ENCODE peak calls at places on chromosomes 6 and 20, in nine cellular contexts. One of them, this sample, is unnamed.

GRCh38 chr6:68777956-68778355 is 142.9 kb downstream of the ADGRB3 start:
- DNase-seq in BJ: no peak
- DNase-seq in IMR-90: peak
- DNase-seq in AG04449: no peak
- DNase-seq in spleen: no peak
- DNase-seq in left ventricle myocardium inferior: no peak
- DNase-seq in WERI-Rb-1: no peak
- DNase-seq in fibroblast of the aortic adventitia: peak
- DNase-seq in sigmoid colon: no peak
- DNase-seq in this sample: no peak

GRCh38 chr20:13113731-13114130 is 105.0 kb downstream of the SPTLC3 start:
- DNase-seq in WERI-Rb-1: no peak
- DNase-seq in sigmoid colon: no peak
- DNase-seq in IMR-90: no peak
- DNase-seq in spleen: no peak
- DNase-seq in left ventricle myocardium inferior: no peak
- DNase-seq in AG04449: no peak
- DNase-seq in fibroblast of the aortic adventitia: no peak
- DNase-seq in BJ: no peak
- DNase-seq in this sample: no peak

GRCh38 chr6:108961985-108962384 is 113.8 kb downstream of the ARMC2 start:
- DNase-seq in IMR-90: peak
- DNase-seq in BJ: no peak
- DNase-seq in AG04449: no peak
- DNase-seq in WERI-Rb-1: no peak
- DNase-seq in fibroblast of the aortic adventitia: peak
- DNase-seq in left ventricle myocardium inferior: no peak
- DNase-seq in sigmoid colon: no peak
- DNase-seq in spleen: no peak
- DNase-seq in this sample: no peak

GRCh38 chr20:573414-574296 is 30.1 kb upstream of the CSNK2A1 start:
- DNase-seq in BJ: no peak
- DNase-seq in AG04449: no peak
- DNase-seq in WERI-Rb-1: no peak
- DNase-seq in fibroblast of the aortic adventitia: no peak
- DNase-seq in spleen: no peak
- DNase-seq in sigmoid colon: no peak
- DNase-seq in IMR-90: no peak
- DNase-seq in left ventricle myocardium inferior: no peak
- DNase-seq in this sample: no peak

GRCh38 chr6:42403415-42403814 is 48.3 kb downstream of the TRERF1 start:
- DNase-seq in AG04449: no peak
- DNase-seq in WERI-Rb-1: no peak
- DNase-seq in BJ: no peak
- DNase-seq in spleen: no peak
- DNase-seq in sigmoid colon: no peak
- DNase-seq in left ventricle myocardium inferior: no peak
- DNase-seq in IMR-90: peak
- DNase-seq in fibroblast of the aortic adventitia: peak
- DNase-seq in this sample: no peak

GRCh38 chr20:20003088-20003954 is 13.8 kb upstream of the NAA20 start:
- DNase-seq in fibroblast of the aortic adventitia: peak
- DNase-seq in IMR-90: peak
- DNase-seq in AG04449: no peak
- DNase-seq in sigmoid colon: peak
- DNase-seq in spleen: no peak
- DNase-seq in WERI-Rb-1: no peak
- DNase-seq in left ventricle myocardium inferior: no peak
- DNase-seq in BJ: no peak
- DNase-seq in this sample: no peak

GRCh38 chr6:137913996-137914529 is 47.0 kb downstream of the TNFAIP3 start:
- DNase-seq in AG04449: no peak
- DNase-seq in WERI-Rb-1: no peak
- DNase-seq in fibroblast of the aortic adventitia: no peak
- DNase-seq in IMR-90: no peak
- DNase-seq in spleen: no peak
- DNase-seq in sigmoid colon: no peak
- DNase-seq in BJ: no peak
- DNase-seq in left ventricle myocardium inferior: no peak
- DNase-seq in this sample: no peak

GRCh38 chr6:30508890-30509736 is 19.8 kb downstream of the HLA-E start:
- DNase-seq in sigmoid colon: no peak
- DNase-seq in left ventricle myocardium inferior: no peak
- DNase-seq in fibroblast of the aortic adventitia: peak
- DNase-seq in spleen: no peak
- DNase-seq in WERI-Rb-1: no peak
- DNase-seq in BJ: no peak
- DNase-seq in AG04449: no peak
- DNase-seq in IMR-90: peak
- DNase-seq in this sample: no peak

GRCh38 chr6:12160350-12160749 is 129.8 kb upstream of the EDN1 start:
- DNase-seq in spleen: no peak
- DNase-seq in sigmoid colon: peak
- DNase-seq in BJ: no peak
- DNase-seq in IMR-90: peak
- DNase-seq in AG04449: no peak
- DNase-seq in WERI-Rb-1: no peak
- DNase-seq in fibroblast of the aortic adventitia: peak
- DNase-seq in left ventricle myocardium inferior: no peak
- DNase-seq in this sample: no peak

GRCh38 chr20:15865553-15865952 is 707.7 kb downstream of the KIF16B start:
- DNase-seq in spleen: no peak
- DNase-seq in fibroblast of the aortic adventitia: no peak
- DNase-seq in sigmoid colon: no peak
- DNase-seq in IMR-90: no peak
- DNase-seq in left ventricle myocardium inferior: no peak
- DNase-seq in BJ: no peak
- DNase-seq in WERI-Rb-1: no peak
- DNase-seq in AG04449: no peak
- DNase-seq in this sample: no peak

GRCh38 chr20:11814276-11814675 is 103.4 kb upstream of the BTBD3 start:
- DNase-seq in IMR-90: peak
- DNase-seq in WERI-Rb-1: no peak
- DNase-seq in AG04449: peak
- DNase-seq in left ventricle myocardium inferior: no peak
- DNase-seq in BJ: no peak
- DNase-seq in spleen: no peak
- DNase-seq in fibroblast of the aortic adventitia: peak
- DNase-seq in sigmoid colon: no peak
- DNase-seq in this sample: no peak

GRCh38 chr6:143092768-143093167 is 32.1 kb downstream of the AIG1 start:
- DNase-seq in spleen: no peak
- DNase-seq in fibroblast of the aortic adventitia: no peak
- DNase-seq in sigmoid colon: no peak
- DNase-seq in IMR-90: no peak
- DNase-seq in left ventricle myocardium inferior: no peak
- DNase-seq in WERI-Rb-1: no peak
- DNase-seq in AG04449: no peak
- DNase-seq in BJ: no peak
- DNase-seq in this sample: no peak

GRCh38 chr20:10263385-10264165 is 44.9 kb downstream of the SNAP25 start:
- DNase-seq in IMR-90: peak
- DNase-seq in WERI-Rb-1: no peak
- DNase-seq in sigmoid colon: no peak
- DNase-seq in BJ: no peak
- DNase-seq in spleen: no peak
- DNase-seq in left ventricle myocardium inferior: no peak
- DNase-seq in fibroblast of the aortic adventitia: no peak
- DNase-seq in AG04449: no peak
- DNase-seq in this sample: no peak

GRCh38 chr6:139519571-139520031 is 145.2 kb upstream of the CITED2 start:
- DNase-seq in IMR-90: peak
- DNase-seq in AG04449: no peak
- DNase-seq in sigmoid colon: no peak
- DNase-seq in left ventricle myocardium inferior: no peak
- DNase-seq in spleen: no peak
- DNase-seq in fibroblast of the aortic adventitia: peak
- DNase-seq in WERI-Rb-1: no peak
- DNase-seq in BJ: peak
- DNase-seq in this sample: no peak

GRCh38 chr20:35991142-35991771 is 22.9 kb downstream of the CNBD2 start:
- DNase-seq in left ventricle myocardium inferior: no peak
- DNase-seq in sigmoid colon: no peak
- DNase-seq in IMR-90: peak
- DNase-seq in spleen: peak
- DNase-seq in AG04449: no peak
- DNase-seq in fibroblast of the aortic adventitia: peak
- DNase-seq in BJ: no peak
- DNase-seq in WERI-Rb-1: peak
- DNase-seq in this sample: peak
- TF ChIP-seq CTCF in left ventricle myocardium inferior: peak
- TF ChIP-seq CTCF in sigmoid colon: no peak
- TF ChIP-seq CTCF in IMR-90: peak
- TF ChIP-seq CTCF in spleen: no peak
- TF ChIP-seq CTCF in AG04449: peak
- TF ChIP-seq CTCF in fibroblast of the aortic adventitia: peak
- TF ChIP-seq CTCF in BJ: peak
- TF ChIP-seq CTCF in WERI-Rb-1: peak
- TF ChIP-seq CTCF in this sample: peak

GRCh38 chr6:132648356-132648755 is 10.6 kb downstream of the TAAR1 start:
- DNase-seq in IMR-90: peak
- DNase-seq in sigmoid colon: no peak
- DNase-seq in spleen: no peak
- DNase-seq in left ventricle myocardium inferior: no peak
- DNase-seq in BJ: peak
- DNase-seq in fibroblast of the aortic adventitia: peak
- DNase-seq in WERI-Rb-1: no peak
- DNase-seq in AG04449: no peak
- DNase-seq in this sample: no peak
- TF ChIP-seq CTCF in IMR-90: no peak
- TF ChIP-seq CTCF in sigmoid colon: no peak
- TF ChIP-seq CTCF in spleen: no peak
- TF ChIP-seq CTCF in left ventricle myocardium inferior: no peak
- TF ChIP-seq CTCF in BJ: no peak
- TF ChIP-seq CTCF in fibroblast of the aortic adventitia: no peak
- TF ChIP-seq CTCF in WERI-Rb-1: no peak
- TF ChIP-seq CTCF in AG04449: no peak
- TF ChIP-seq CTCF in this sample: no peak

DNA sequence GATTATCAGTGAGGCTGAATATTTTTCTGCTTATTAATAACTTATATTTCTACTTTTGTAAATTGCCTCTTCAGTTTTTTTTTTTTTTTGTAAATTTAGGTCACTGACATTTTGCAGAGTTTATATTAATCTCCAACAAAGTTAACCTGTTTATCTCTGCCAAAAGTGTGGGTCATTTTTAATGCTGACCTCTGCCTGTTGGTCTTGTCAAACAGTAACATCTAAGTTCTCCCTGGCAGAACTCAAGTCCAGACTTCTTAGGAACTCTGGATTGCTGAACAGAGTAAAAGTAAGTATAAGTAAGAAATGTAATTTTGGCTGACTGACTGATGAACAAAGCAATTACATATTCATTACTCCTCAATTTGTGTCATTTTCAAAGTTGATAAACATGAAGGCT is 83.9 kb downstream of the CD109 start:
- DNase-seq in sigmoid colon: no peak
- DNase-seq in spleen: no peak
- DNase-seq in left ventricle myocardium inferior: no peak
- DNase-seq in IMR-90: no peak
- DNase-seq in BJ: no peak
- DNase-seq in AG04449: no peak
- DNase-seq in WERI-Rb-1: no peak
- DNase-seq in fibroblast of the aortic adventitia: no peak
- DNase-seq in this sample: no peak
- TF ChIP-seq CTCF in sigmoid colon: no peak
- TF ChIP-seq CTCF in spleen: no peak
- TF ChIP-seq CTCF in left ventricle myocardium inferior: no peak
- TF ChIP-seq CTCF in IMR-90: no peak
- TF ChIP-seq CTCF in BJ: no peak
- TF ChIP-seq CTCF in AG04449: no peak
- TF ChIP-seq CTCF in WERI-Rb-1: no peak
- TF ChIP-seq CTCF in fibroblast of the aortic adventitia: no peak
- TF ChIP-seq CTCF in this sample: no peak

GRCh38 chr20:63216849-63217471 is 1.0 kb upstream of the YTHDF1 start:
- DNase-seq in sigmoid colon: no peak
- DNase-seq in fibroblast of the aortic adventitia: no peak
- DNase-seq in BJ: no peak
- DNase-seq in WERI-Rb-1: no peak
- DNase-seq in AG04449: no peak
- DNase-seq in spleen: no peak
- DNase-seq in IMR-90: no peak
- DNase-seq in left ventricle myocardium inferior: no peak
- DNase-seq in this sample: peak

GRCh38 chr20:63217706-63218105 is 1.8 kb upstream of the YTHDF1 start:
- DNase-seq in sigmoid colon: no peak
- DNase-seq in BJ: no peak
- DNase-seq in AG04449: no peak
- DNase-seq in fibroblast of the aortic adventitia: no peak
- DNase-seq in left ventricle myocardium inferior: no peak
- DNase-seq in WERI-Rb-1: no peak
- DNase-seq in IMR-90: no peak
- DNase-seq in spleen: no peak
- DNase-seq in this sample: no peak

GRCh38 chr20:63216041-63216848 is at the start of gene YTHDF1:
- DNase-seq in sigmoid colon: peak
- DNase-seq in fibroblast of the aortic adventitia: peak
- DNase-seq in IMR-90: peak
- DNase-seq in left ventricle myocardium inferior: peak
- DNase-seq in BJ: peak
- DNase-seq in AG04449: peak
- DNase-seq in WERI-Rb-1: peak
- DNase-seq in spleen: peak
- DNase-seq in this sample: peak

GRCh38 chr20:63214514-63214913 is 1.4 kb downstream of the YTHDF1 start:
- DNase-seq in fibroblast of the aortic adventitia: no peak
- DNase-seq in sigmoid colon: no peak
- DNase-seq in IMR-90: no peak
- DNase-seq in BJ: no peak
- DNase-seq in AG04449: no peak
- DNase-seq in spleen: no peak
- DNase-seq in WERI-Rb-1: no peak
- DNase-seq in left ventricle myocardium inferior: no peak
- DNase-seq in this sample: no peak

DNA sequence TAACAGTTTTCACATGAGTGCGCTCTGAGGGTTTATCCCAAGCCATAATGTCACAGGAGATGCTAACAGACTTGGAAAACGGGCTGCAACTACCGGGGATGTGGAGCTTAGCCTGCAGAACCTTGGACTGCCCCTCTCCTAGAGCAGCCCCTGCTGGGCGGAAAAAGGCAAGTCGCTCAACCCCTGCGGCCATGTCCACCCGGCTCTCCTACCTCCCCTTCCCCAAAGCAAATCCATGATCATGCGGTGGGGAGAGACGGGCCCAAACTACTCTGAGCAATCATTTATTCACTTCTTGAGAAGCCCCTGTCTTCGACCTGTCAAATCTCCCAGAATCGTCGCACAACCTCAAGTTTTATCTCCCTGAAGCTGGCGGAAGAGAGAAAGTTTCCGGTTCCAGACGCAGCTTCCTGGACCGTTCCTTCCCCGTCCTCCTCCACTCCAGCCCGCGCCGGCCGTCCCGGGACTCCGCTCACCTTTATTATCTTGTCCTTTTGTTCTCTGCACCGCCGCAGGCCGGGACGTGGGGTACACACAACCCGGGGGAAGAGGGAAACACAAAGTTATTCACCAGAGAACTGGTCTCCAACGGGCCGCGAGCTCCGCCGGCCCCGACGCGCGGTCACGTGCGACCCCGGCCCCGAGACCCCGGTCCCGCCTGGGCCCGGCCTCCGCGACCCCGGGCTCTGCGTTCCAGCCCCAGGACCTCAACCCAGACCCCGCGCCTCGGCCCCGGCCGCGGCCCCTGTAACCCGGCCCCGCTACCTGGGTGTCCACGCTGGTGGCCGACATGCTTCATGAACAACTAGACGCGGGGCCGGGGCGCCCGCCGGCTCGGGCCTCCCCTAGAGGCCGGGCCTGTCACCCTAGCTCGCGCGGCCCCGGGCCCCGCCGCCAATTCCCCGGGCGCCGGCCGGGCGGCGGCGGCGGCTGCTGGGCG is 560 bp downstream of the YTHDF1 start:
- DNase-seq in BJ: no peak
- DNase-seq in sigmoid colon: no peak
- DNase-seq in WERI-Rb-1: peak
- DNase-seq in IMR-90: peak
- DNase-seq in spleen: no peak
- DNase-seq in fibroblast of the aortic adventitia: peak
- DNase-seq in AG04449: no peak
- DNase-seq in left ventricle myocardium inferior: no peak
- DNase-seq in this sample: peak
- TF ChIP-seq CTCF in BJ: peak
- TF ChIP-seq CTCF in sigmoid colon: no peak
- TF ChIP-seq CTCF in WERI-Rb-1: peak
- TF ChIP-seq CTCF in IMR-90: peak
- TF ChIP-seq CTCF in spleen: no peak
- TF ChIP-seq CTCF in fibroblast of the aortic adventitia: peak
- TF ChIP-seq CTCF in AG04449: peak
- TF ChIP-seq CTCF in left ventricle myocardium inferior: no peak
- TF ChIP-seq CTCF in this sample: peak